ENCODE peak calls at places on chromosome 5, in eight cellular contexts. X, F, A, M, T, L, S and I are unnamed samples.

GRCh38 chr5:172797800-172798199 is 26.8 kb upstream of the DUSP1 start:
- DNase-seq in M (no peak), X (no peak), S (no peak), A (no peak), L (no peak), T (no peak), F (no peak), I (no peak)

GRCh38 chr5:34709861-34710673 is 53.9 kb downstream of the RAI14 start:
- DNase-seq in X (no peak), M (no peak), A (no peak), S (no peak), F (no peak), L (no peak), T (no peak), I (no peak)

GRCh38 chr5:75536694-75537360 is 25.1 kb downstream of the POLK start:
- DNase-seq in M (peak; percentile 50), L (no peak), S (no peak), T (no peak), F (no peak), A (no peak), X (no peak), I (no peak)

GRCh38 chr5:149341846-149342245 is 3.5 kb upstream of the GRPEL2 start:
- DNase-seq in M (no peak), F (no peak), S (no peak), L (no peak), X (no peak), T (no peak), A (no peak), I (no peak)

GRCh38 chr5:101942321-101942882 is 353.7 kb downstream of the SLCO4C1 start:
- DNase-seq in L (no peak), A (peak; percentile 32), S (no peak), M (peak; percentile 74), T (no peak), X (no peak), F (no peak), I (peak; percentile 37)

GRCh38 chr5:95822038-95822407 is 503 bp downstream of the GLRX start:
- DNase-seq in F (no peak), X (peak; percentile 57), S (peak; percentile 60), M (peak; percentile 71), A (no peak), L (peak; percentile 67), T (peak; percentile 63), I (no peak)

GRCh38 chr5:180119031-180119885 is 47.7 kb upstream of the RNF130 start:
- DNase-seq in S (no peak), X (no peak), M (no peak), F (peak; percentile 36), T (no peak), A (no peak), L (peak; percentile 7), I (no peak)

GRCh38 chr5:126348855-126349635 is 74.2 kb upstream of the GRAMD2B start:
- DNase-seq in S (no peak), M (peak; percentile 50), X (no peak), A (no peak), T (no peak), F (no peak), L (no peak), I (no peak)

GRCh38 chr5:88093765-88094164 is 174.9 kb downstream of the TMEM161B start:
- DNase-seq in X (no peak), S (no peak), F (no peak), T (no peak), A (no peak), L (no peak), M (no peak), I (no peak)

GRCh38 chr5:961002-961710 is 47.4 kb upstream of the NKD2 start:
- DNase-seq in A (no peak), S (no peak), M (no peak), L (no peak), T (no peak), X (no peak), F (no peak), I (no peak)

GRCh38 chr5:40754381-40755092 is 1.2 kb downstream of the TTC33 start:
- DNase-seq in F (no peak), A (no peak), S (no peak), T (no peak), L (no peak), M (no peak), X (no peak), I (no peak)

GRCh38 chr5:179607449-179607931 is 16.0 kb downstream of the HNRNPH1 start:
- DNase-seq in M (no peak), T (peak; percentile 49), L (peak; percentile 53), F (peak; percentile 86), S (no peak), A (no peak), X (no peak), I (no peak)

GRCh38 chr5:60178101-60178500 is 284.6 kb upstream of the PDE4D start:
- DNase-seq in S (no peak), M (no peak), T (no peak), A (no peak), L (no peak), X (no peak), F (no peak), I (no peak)

GRCh38 chr5:151464101-151464500 is 16.7 kb downstream of the SLC36A1 start:
- DNase-seq in S (no peak), M (no peak), A (no peak), F (no peak), X (no peak), L (no peak), T (no peak), I (no peak)

GRCh38 chr5:131363811-131364506 is 100.1 kb downstream of the CDC42SE2 start:
- DNase-seq in M (no peak), L (no peak), S (no peak), X (no peak), F (no peak), T (no peak), A (no peak), I (no peak)

GRCh38 chr5:170275376-170275994 is 22.1 kb downstream of the LCP2 start:
- DNase-seq in X (no peak), T (no peak), A (no peak), F (no peak), L (no peak), S (no peak), M (no peak), I (no peak)

GRCh38 chr5:73274121-73274520 is 101.1 kb downstream of the TMEM174 start:
- DNase-seq in X (no peak), T (no peak), F (no peak), A (no peak), S (no peak), L (no peak), M (no peak), I (no peak)

GRCh38 chr5:68456756-68457217 is 241.2 kb downstream of the PIK3R1 start:
- DNase-seq in X (no peak), F (no peak), A (peak; percentile 7), S (peak; percentile 78), M (no peak), L (no peak), T (no peak), I (peak; percentile 41)

GRCh38 chr5:68528877-68529276 is 313.3 kb downstream of the PIK3R1 start:
- DNase-seq in X (no peak), S (no peak), M (no peak), F (no peak), T (no peak), A (no peak), L (no peak), I (no peak)

GRCh38 chr5:124234022-124234899 is 512.2 kb downstream of the ZNF608 start:
- DNase-seq in S (no peak), F (no peak), A (no peak), X (no peak), M (peak; percentile 25), L (no peak), T (no peak), I (no peak)

GRCh38 chr5:9799601-9800000 is 169.4 kb upstream of the TAS2R1 start:
- DNase-seq in T (no peak), F (no peak), A (no peak), X (no peak), M (no peak), L (no peak), S (no peak), I (no peak)

GRCh38 chr5:9801908-9802307 is 171.8 kb upstream of the TAS2R1 start:
- DNase-seq in F (no peak), X (no peak), T (no peak), S (no peak), L (no peak), A (no peak), M (peak; percentile 17), I (no peak)
- TF ChIP-seq CTCF in F (no peak), X (no peak), T (no peak), S (no peak), L (no peak), A (no peak), M (peak; percentile 25), I (no peak)

GRCh38 chr5:177465044-177465443 is 8.4 kb downstream of the DBN1 start:
- DNase-seq in M (no peak), S (no peak), X (no peak), F (no peak), L (no peak), T (no peak), A (no peak), I (no peak)
- H3K27ac ChIP-seq in M (no peak overlapping the region), S (no peak overlapping the region), X (no peak overlapping the region), F (no peak overlapping the region), L (no peak overlapping the region), T (no peak overlapping the region), A (no peak overlapping the region), I (no peak overlapping the region)

DNA sequence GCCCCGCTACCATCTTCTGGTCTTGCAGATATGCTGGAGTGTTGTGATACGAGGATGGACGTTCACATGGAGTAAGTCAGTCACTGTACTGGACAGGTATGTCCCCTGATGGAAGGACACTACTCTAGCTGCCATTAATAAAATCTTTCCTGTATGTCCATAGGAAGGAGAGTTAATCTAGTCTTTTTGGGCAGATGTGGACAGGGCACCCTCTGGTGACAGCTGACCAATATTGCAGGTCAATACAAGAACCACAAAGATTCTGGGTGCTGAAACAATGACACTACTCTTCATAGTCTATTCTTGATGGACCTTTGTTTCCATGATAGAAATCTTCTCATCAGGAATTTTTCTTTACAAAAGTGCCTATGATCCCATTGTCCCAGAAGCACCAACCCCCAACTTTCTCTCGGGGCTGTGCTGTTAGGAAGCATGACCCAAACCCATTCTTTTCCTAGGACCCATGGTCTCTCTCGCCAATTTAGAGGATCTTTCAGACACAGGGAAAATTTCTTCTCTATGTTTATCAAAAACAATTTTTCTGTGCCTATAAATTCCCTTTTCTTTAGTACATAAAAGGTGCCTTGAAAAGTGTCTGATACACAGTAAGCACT is 376.9 kb downstream of the DTWD2 start:
- DNase-seq in A (peak; percentile 1), L (no peak), F (no peak), T (no peak), X (no peak), M (peak; percentile 64), S (peak; percentile 35), I (no peak)
- TF ChIP-seq CTCF in A (peak; percentile 69), L (peak; percentile 59), F (no peak), T (peak; percentile 17), X (no peak), M (peak; percentile 88), S (peak; percentile 18), I (no peak)

DNA sequence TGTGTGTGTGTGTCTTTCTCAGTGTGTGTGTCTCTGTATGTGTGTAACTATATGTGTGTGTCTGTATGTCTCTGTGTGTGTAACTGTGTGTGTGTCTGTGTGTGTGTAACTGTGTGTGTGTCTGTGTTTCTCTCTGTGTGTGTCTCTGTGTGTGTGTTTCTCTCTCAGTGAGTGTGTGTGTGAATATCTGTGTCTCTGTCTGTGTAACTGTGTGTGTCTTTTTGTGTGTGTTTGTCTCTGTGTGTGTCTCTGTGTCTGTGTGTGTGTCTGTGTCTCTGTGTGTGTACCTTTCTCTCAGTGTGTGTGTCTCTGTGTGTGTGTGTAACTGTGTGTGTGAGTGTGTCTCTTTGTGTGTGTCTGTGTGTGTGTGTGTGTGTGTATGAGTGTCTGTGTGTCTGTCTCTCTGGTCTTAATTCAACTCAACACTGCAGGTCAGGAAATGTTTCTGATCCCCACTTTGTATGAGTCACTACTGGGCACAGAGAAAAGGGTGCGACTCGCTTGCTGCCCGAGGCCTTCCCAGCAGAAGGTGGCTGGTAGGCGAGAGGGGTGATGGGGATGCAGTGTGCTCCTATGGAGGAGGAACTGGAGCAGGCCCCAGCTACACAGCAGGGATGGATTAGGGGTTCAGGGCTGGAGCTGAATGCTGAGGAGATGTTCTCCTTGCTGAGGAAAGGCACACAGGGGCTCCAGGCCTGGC is 52.1 kb downstream of the NSG2 start:
- DNase-seq in S (no peak), A (no peak), L (no peak), M (no peak), X (no peak), T (no peak), F (peak; percentile 54), I (no peak)
- H3K27ac ChIP-seq in S (no peak overlapping the region), A (no peak overlapping the region), L (no peak overlapping the region), M (no peak overlapping the region), X (no peak overlapping the region), T (no peak overlapping the region), F (no peak overlapping the region), I (no peak overlapping the region)